ENCODE peak calls at places on chromosomes 5 and 9, in nine cellular contexts. One of them, this sample, is unnamed.

GRCh38 chr9:136614967-136615623 is 47.6 kb upstream of the EGFL7 start:
- DNase-seq in uterus: no peak
- DNase-seq in endothelial cell of umbilical vein: peak
- DNase-seq in GM23248: no peak
- DNase-seq in effector memory CD4-positive, alpha-beta T cell: no peak
- DNase-seq in activated T-cell treated with anti-CD3 and anti-CD28 coated beads for 1 hour: no peak
- DNase-seq in smooth muscle cell of the brain vasculature: no peak
- DNase-seq in HFFc6: no peak
- DNase-seq in B cell: peak
- DNase-seq in this sample: no peak

GRCh38 chr5:38650540-38651275 is 94.3 kb upstream of the LIFR start:
- DNase-seq in uterus: no peak
- DNase-seq in endothelial cell of umbilical vein: peak
- DNase-seq in GM23248: peak
- DNase-seq in effector memory CD4-positive, alpha-beta T cell: no peak
- DNase-seq in activated T-cell treated with anti-CD3 and anti-CD28 coated beads for 1 hour: no peak
- DNase-seq in smooth muscle cell of the brain vasculature: no peak
- DNase-seq in HFFc6: peak
- DNase-seq in B cell: no peak
- DNase-seq in this sample: no peak

GRCh38 chr5:143213851-143214363 is 189.6 kb downstream of the NR3C1 start:
- DNase-seq in uterus: no peak
- DNase-seq in endothelial cell of umbilical vein: peak
- DNase-seq in GM23248: peak
- DNase-seq in effector memory CD4-positive, alpha-beta T cell: no peak
- DNase-seq in activated T-cell treated with anti-CD3 and anti-CD28 coated beads for 1 hour: no peak
- DNase-seq in smooth muscle cell of the brain vasculature: no peak
- DNase-seq in HFFc6: no peak
- DNase-seq in B cell: no peak
- DNase-seq in this sample: no peak

GRCh38 chr5:77249475-77249874 is 39.0 kb downstream of the PDE8B start:
- DNase-seq in uterus: no peak
- DNase-seq in endothelial cell of umbilical vein: no peak
- DNase-seq in GM23248: no peak
- DNase-seq in effector memory CD4-positive, alpha-beta T cell: no peak
- DNase-seq in activated T-cell treated with anti-CD3 and anti-CD28 coated beads for 1 hour: no peak
- DNase-seq in smooth muscle cell of the brain vasculature: no peak
- DNase-seq in HFFc6: no peak
- DNase-seq in B cell: no peak
- DNase-seq in this sample: no peak

GRCh38 chr5:3194684-3195083 is 400.9 kb upstream of the IRX1 start:
- DNase-seq in uterus: no peak
- DNase-seq in endothelial cell of umbilical vein: no peak
- DNase-seq in GM23248: no peak
- DNase-seq in effector memory CD4-positive, alpha-beta T cell: no peak
- DNase-seq in activated T-cell treated with anti-CD3 and anti-CD28 coated beads for 1 hour: no peak
- DNase-seq in smooth muscle cell of the brain vasculature: no peak
- DNase-seq in HFFc6: no peak
- DNase-seq in B cell: no peak
- DNase-seq in this sample: no peak

GRCh38 chr5:162248107-162248713 is 180.6 kb downstream of the GABRG2 start:
- DNase-seq in uterus: no peak
- DNase-seq in endothelial cell of umbilical vein: no peak
- DNase-seq in GM23248: no peak
- DNase-seq in effector memory CD4-positive, alpha-beta T cell: no peak
- DNase-seq in activated T-cell treated with anti-CD3 and anti-CD28 coated beads for 1 hour: no peak
- DNase-seq in smooth muscle cell of the brain vasculature: no peak
- DNase-seq in HFFc6: no peak
- DNase-seq in B cell: no peak
- DNase-seq in this sample: no peak

GRCh38 chr5:59337240-59337639 is 556.3 kb downstream of the PDE4D start:
- DNase-seq in uterus: no peak
- DNase-seq in endothelial cell of umbilical vein: no peak
- DNase-seq in GM23248: no peak
- DNase-seq in effector memory CD4-positive, alpha-beta T cell: no peak
- DNase-seq in activated T-cell treated with anti-CD3 and anti-CD28 coated beads for 1 hour: no peak
- DNase-seq in smooth muscle cell of the brain vasculature: no peak
- DNase-seq in HFFc6: no peak
- DNase-seq in B cell: no peak
- DNase-seq in this sample: no peak

GRCh38 chr9:20463823-20464222 is 158.5 kb downstream of the MLLT3 start:
- DNase-seq in uterus: no peak
- DNase-seq in endothelial cell of umbilical vein: no peak
- DNase-seq in GM23248: no peak
- DNase-seq in effector memory CD4-positive, alpha-beta T cell: no peak
- DNase-seq in activated T-cell treated with anti-CD3 and anti-CD28 coated beads for 1 hour: no peak
- DNase-seq in smooth muscle cell of the brain vasculature: no peak
- DNase-seq in HFFc6: no peak
- DNase-seq in B cell: no peak
- DNase-seq in this sample: no peak

GRCh38 chr5:159978358-159978757 is 30.6 kb upstream of the TTC1 start:
- DNase-seq in uterus: no peak
- DNase-seq in endothelial cell of umbilical vein: no peak
- DNase-seq in GM23248: no peak
- DNase-seq in effector memory CD4-positive, alpha-beta T cell: no peak
- DNase-seq in activated T-cell treated with anti-CD3 and anti-CD28 coated beads for 1 hour: no peak
- DNase-seq in smooth muscle cell of the brain vasculature: no peak
- DNase-seq in HFFc6: no peak
- DNase-seq in B cell: no peak
- DNase-seq in this sample: no peak

GRCh38 chr5:127650649-127651048 is 1.8 kb downstream of the CTXN3 start:
- DNase-seq in uterus: no peak
- DNase-seq in endothelial cell of umbilical vein: no peak
- DNase-seq in GM23248: peak
- DNase-seq in effector memory CD4-positive, alpha-beta T cell: no peak
- DNase-seq in activated T-cell treated with anti-CD3 and anti-CD28 coated beads for 1 hour: no peak
- DNase-seq in smooth muscle cell of the brain vasculature: no peak
- DNase-seq in HFFc6: no peak
- DNase-seq in B cell: no peak
- DNase-seq in this sample: no peak

GRCh38 chr9:70410368-70410767 is 4.1 kb downstream of the KLF9 start:
- DNase-seq in uterus: no peak
- DNase-seq in endothelial cell of umbilical vein: peak
- DNase-seq in GM23248: peak
- DNase-seq in effector memory CD4-positive, alpha-beta T cell: no peak
- DNase-seq in activated T-cell treated with anti-CD3 and anti-CD28 coated beads for 1 hour: no peak
- DNase-seq in smooth muscle cell of the brain vasculature: no peak
- DNase-seq in HFFc6: peak
- DNase-seq in B cell: no peak
- DNase-seq in this sample: no peak

GRCh38 chr9:21402387-21403247 is 6.3 kb upstream of the IFNA8 start:
- DNase-seq in uterus: no peak
- DNase-seq in endothelial cell of umbilical vein: no peak
- DNase-seq in GM23248: peak
- DNase-seq in effector memory CD4-positive, alpha-beta T cell: no peak
- DNase-seq in activated T-cell treated with anti-CD3 and anti-CD28 coated beads for 1 hour: no peak
- DNase-seq in smooth muscle cell of the brain vasculature: no peak
- DNase-seq in HFFc6: no peak
- DNase-seq in B cell: peak
- DNase-seq in this sample: no peak

GRCh38 chr5:6193315-6193714 is 185.0 kb downstream of the MED10 start:
- DNase-seq in uterus: no peak
- DNase-seq in endothelial cell of umbilical vein: no peak
- DNase-seq in GM23248: no peak
- DNase-seq in effector memory CD4-positive, alpha-beta T cell: no peak
- DNase-seq in activated T-cell treated with anti-CD3 and anti-CD28 coated beads for 1 hour: no peak
- DNase-seq in smooth muscle cell of the brain vasculature: no peak
- DNase-seq in HFFc6: no peak
- DNase-seq in B cell: no peak
- DNase-seq in this sample: no peak

This sample was measured in T follicular helper cell.